ENCODE peak calls at places on chromosome 11, in nine cellular contexts. E is thoracic aorta, Q is cardiac muscle cell, L is tibial artery, X is stomach, I is pancreas, T is bronchial epithelial cell, P is heart right ventricle, H is IMR-90. F is an unnamed sample.

GRCh38 chr11:21811572-21811971 is 381.3 kb upstream of the ANO5 start:
- DNase-seq in X (no peak), E (no peak), L (no peak), Q (peak; percentile 51), P (no peak), T (no peak), I (no peak), H (no peak), F (no peak)

GRCh38 chr11:96741068-96741467 is 351.3 kb downstream of the JRKL start:
- DNase-seq in X (no peak), H (peak; percentile 22), Q (no peak), I (no peak), L (no peak), T (no peak), E (no peak), P (no peak), F (no peak)

GRCh38 chr11:58058276-58059010 is 27.7 kb downstream of the OR6Q1 start:
- DNase-seq in E (no peak), T (peak; percentile 45), Q (no peak), I (peak; percentile 33), P (peak; percentile 14), L (no peak), H (no peak), X (peak; percentile 50), F (peak; percentile 39)

GRCh38 chr11:110087820-110088534 is 5.2 kb upstream of the ZC3H12C start:
- DNase-seq in T (no peak), I (no peak), X (no peak), L (no peak), H (peak; percentile 79), E (no peak), Q (no peak), P (no peak), F (no peak)

GRCh38 chr11:8531312-8531711 is 62.7 kb downstream of the STK33 start:
- DNase-seq in L (no peak), Q (peak; percentile 43), T (no peak), H (no peak), E (no peak), X (no peak), I (no peak), P (peak; percentile 30), F (peak; percentile 3)

GRCh38 chr11:111938687-111939160 is 1.6 kb downstream of the DIXDC1 start:
- DNase-seq in I (no peak), X (no peak), L (no peak), E (no peak), T (peak; percentile 46), Q (no peak), P (no peak), H (peak; percentile 63), F (peak; percentile 58)

GRCh38 chr11:44530413-44531115 is 34.9 kb upstream of the CD82 start:
- DNase-seq in H (peak; percentile 19), X (no peak), I (no peak), P (no peak), E (no peak), Q (no peak), L (no peak), T (no peak), F (no peak)

GRCh38 chr11:13329670-13330401 is 52.2 kb downstream of the BMAL1 start:
- DNase-seq in E (no peak), T (peak; percentile 72), Q (peak; percentile 46), I (no peak), P (no peak), H (peak; percentile 41), X (peak; percentile 41), L (no peak), F (peak; percentile 60)

GRCh38 chr11:34929794-34930763 is 13.7 kb downstream of the PDHX start:
- DNase-seq in P (no peak), T (no peak), Q (no peak), H (no peak), X (peak; percentile 78), E (no peak), I (peak; percentile 17), L (no peak), F (no peak)

GRCh38 chr11:132045116-132045515 is 674.7 kb downstream of the NTM start:
- DNase-seq in E (no peak), Q (no peak), I (no peak), T (no peak), P (no peak), X (no peak), L (no peak), H (no peak), F (no peak)

GRCh38 chr11:70826541-70826943 is 425.8 kb downstream of the SHANK2 start:
- DNase-seq in E (no peak), Q (peak; percentile 58), H (no peak), I (peak; percentile 22), T (no peak), L (no peak), X (no peak), P (no peak), F (no peak)

GRCh38 chr11:87286338-87286737 is 248.6 kb downstream of the TMEM135 start:
- DNase-seq in P (no peak), L (no peak), I (no peak), E (no peak), Q (no peak), H (no peak), X (no peak), T (no peak), F (no peak)

GRCh38 chr11:118892515-118892914 is 8.8 kb downstream of the CXCR5 start:
- DNase-seq in E (no peak), P (no peak), H (no peak), L (no peak), Q (no peak), I (peak; percentile 74), T (no peak), X (no peak), F (no peak)

GRCh38 chr11:57164317-57164716 is 17.4 kb upstream of the LRRC55 start:
- DNase-seq in P (no peak), L (no peak), I (no peak), Q (no peak), E (no peak), H (no peak), T (no peak), X (no peak), F (no peak)

GRCh38 chr11:39459606-39460005 is 1999.8 kb downstream of the LRRC4C start:
- DNase-seq in I (no peak), P (no peak), H (no peak), T (no peak), E (no peak), Q (no peak), X (no peak), L (no peak), F (no peak)

DNA sequence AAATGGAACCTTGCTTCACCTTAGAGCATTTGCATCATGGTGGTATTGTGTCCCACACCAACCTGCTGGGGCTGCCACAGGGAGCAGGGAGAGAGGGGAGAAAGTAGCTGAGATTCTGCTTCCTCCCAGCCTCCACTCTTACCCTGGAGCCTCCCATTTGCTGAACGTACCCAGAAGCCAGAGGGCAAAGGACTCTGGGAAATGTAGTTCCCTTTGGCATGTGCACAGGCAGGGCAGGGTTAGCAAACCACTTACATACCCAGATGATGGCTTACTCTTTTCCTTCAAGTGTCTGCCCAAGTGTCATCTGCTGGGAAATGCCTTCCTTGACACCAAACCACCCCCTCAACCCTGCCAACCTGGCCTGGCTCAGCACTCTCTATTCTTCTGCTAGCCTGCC is 16.9 kb downstream of the SMIM38 start:
- DNase-seq in I (no peak), Q (no peak), H (peak; percentile 22), T (peak; percentile 20), P (no peak), X (no peak), E (no peak), L (no peak), F (no peak)
- H3K36me3 ChIP-seq in I (no peaks in the 10 kb centered on the region), Q (no peaks in the 10 kb centered on the region), H (no peaks in the 10 kb centered on the region), T (no peaks in the 10 kb centered on the region), P (no peaks in the 10 kb centered on the region), X (no peaks in the 10 kb centered on the region), E (no peaks in the 10 kb centered on the region), L (no peaks in the 10 kb centered on the region), F (no peaks in the 10 kb centered on the region)

DNA sequence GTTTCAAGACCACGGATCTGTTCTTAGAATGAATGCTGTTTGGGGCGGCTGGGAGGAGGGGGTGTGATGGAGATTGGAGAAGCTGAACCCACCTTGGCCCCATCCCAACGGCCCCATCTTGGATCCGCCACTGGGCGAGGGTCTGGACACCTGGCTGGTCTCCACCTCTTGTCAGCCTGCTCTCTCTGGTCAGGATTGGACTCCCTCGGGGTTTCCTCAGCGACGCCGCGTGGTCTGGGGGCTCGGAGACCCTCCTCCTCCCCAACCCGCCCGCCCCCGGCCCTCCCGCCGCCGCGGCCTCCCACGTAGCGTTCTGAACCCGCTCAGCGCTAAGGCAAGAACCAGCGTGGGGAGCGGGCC is 4.3 kb upstream of the FLI1 start:
- DNase-seq in P (peak; percentile 17), L (no peak), Q (no peak), I (no peak), T (no peak), X (no peak), E (no peak), H (no peak), F (no peak)
- H3K27me3 ChIP-seq in P (peaks cover 56% of the 10 kb centered on the region), L (peaks cover 88% of the 10 kb centered on the region), Q (peaks cover 100% of the 10 kb centered on the region), I (no peaks in the 10 kb centered on the region), T (peaks cover 29% of the 10 kb centered on the region), X (peaks cover 93% of the 10 kb centered on the region), E (peaks cover 5% of the 10 kb centered on the region), H (peaks cover 68% of the 10 kb centered on the region), F (peaks cover 4% of the 10 kb centered on the region)

GRCh38 chr11:66222358-66223149 is 45.9 kb upstream of the RAB1B start:
- DNase-seq in T (peak; percentile 89), Q (peak; percentile 93), E (peak; percentile 79), X (peak; percentile 93), L (peak; percentile 91), H (peak; percentile 89), P (peak; percentile 81), I (peak; percentile 91), F (peak; percentile 79)

GRCh38 chr11:66219846-66220565 is 48.4 kb upstream of the RAB1B start:
- DNase-seq in I (no peak), T (no peak), H (no peak), P (no peak), E (no peak), Q (no peak), L (peak; percentile 11), X (no peak), F (no peak)

GRCh38 chr11:66220566-66220935 is 47.9 kb upstream of the RAB1B start:
- DNase-seq in I (no peak), H (no peak), T (no peak), P (no peak), X (no peak), E (no peak), Q (no peak), L (no peak), F (no peak)

GRCh38 chr11:66221726-66222236 is 46.7 kb upstream of the RAB1B start:
- DNase-seq in I (no peak), L (peak; percentile 16), P (no peak), Q (no peak), T (no peak), X (no peak), E (no peak), H (peak; percentile 24), F (peak; percentile 36)

GRCh38 chr11:66221012-66221411 is 47.4 kb upstream of the RAB1B start:
- DNase-seq in X (no peak), P (no peak), E (no peak), H (no peak), Q (no peak), I (no peak), T (no peak), L (peak; percentile 10), F (no peak)
- H3K36me3 ChIP-seq in X (peaks cover 76% of the 10 kb centered on the region), P (no peaks in the 10 kb centered on the region), E (peaks cover 28% of the 10 kb centered on the region), H (peaks cover 53% of the 10 kb centered on the region), Q (peaks cover 29% of the 10 kb centered on the region), I (peaks cover 15% of the 10 kb centered on the region), T (peaks cover 7% of the 10 kb centered on the region), L (peaks cover 81% of the 10 kb centered on the region), F (peaks cover 6% of the 10 kb centered on the region)

DNA sequence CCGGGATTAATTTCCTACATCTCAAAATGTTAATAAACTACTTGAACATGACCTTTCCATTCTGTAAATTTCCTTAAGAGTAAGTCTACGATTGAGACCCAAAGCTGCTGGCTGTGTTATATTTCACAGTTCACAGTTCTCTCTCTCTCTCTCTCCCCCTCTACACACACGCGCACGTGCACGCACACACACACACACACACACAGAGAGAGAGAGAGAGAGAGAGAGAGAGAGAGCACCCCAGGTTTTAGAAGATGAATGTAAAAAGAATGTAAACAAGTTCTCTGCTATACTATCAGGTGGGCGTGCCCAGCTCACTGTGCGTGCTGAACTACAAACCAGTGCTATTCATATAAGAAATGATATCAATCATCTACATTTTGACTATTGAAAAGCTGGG is 3.3 kb downstream of the BDNF start:
- DNase-seq in T (peak; percentile 29), I (no peak), Q (no peak), L (no peak), H (peak; percentile 85), E (no peak), X (no peak), P (no peak), F (peak; percentile 45)
- H3K27me3 ChIP-seq in T (peaks cover 7% of the 10 kb centered on the region), I (peaks cover 4% of the 10 kb centered on the region), Q (peaks cover 60% of the 10 kb centered on the region), L (peaks cover 5% of the 10 kb centered on the region), H (no peaks in the 10 kb centered on the region), E (no peaks in the 10 kb centered on the region), X (peaks cover 37% of the 10 kb centered on the region), P (peaks cover 41% of the 10 kb centered on the region), F (no peaks in the 10 kb centered on the region)